ENCODE peak calls at places on chromosomes 2 and 18, in nine cellular contexts. One of them, this sample, is unnamed.

GRCh38 chr18:55001625-55002024 is 42.4 kb upstream of the CCDC68 start:
- DNase-seq in transverse colon: no peak
- DNase-seq in neuronal stem cell: no peak
- DNase-seq in colonic mucosa: no peak
- DNase-seq in naive thymus-derived CD4-positive, alpha-beta T cell: no peak
- DNase-seq in right atrium auricular region: no peak
- DNase-seq in CD8-positive, alpha-beta T cell: no peak
- DNase-seq in HepG2: no peak
- DNase-seq in Panc1: peak; percentile 22
- DNase-seq in this sample: no peak

GRCh38 chr18:56322403-56322802 is 316.0 kb downstream of the TXNL1 start:
- DNase-seq in colonic mucosa: no peak
- DNase-seq in CD8-positive, alpha-beta T cell: no peak
- DNase-seq in naive thymus-derived CD4-positive, alpha-beta T cell: no peak
- DNase-seq in Panc1: no peak
- DNase-seq in HepG2: no peak
- DNase-seq in transverse colon: no peak
- DNase-seq in right atrium auricular region: no peak
- DNase-seq in neuronal stem cell: peak; percentile 8
- DNase-seq in this sample: no peak

GRCh38 chr2:205435970-205436369 is 246.3 kb upstream of the NRP2 start:
- DNase-seq in transverse colon: no peak
- DNase-seq in neuronal stem cell: no peak
- DNase-seq in Panc1: no peak
- DNase-seq in CD8-positive, alpha-beta T cell: no peak
- DNase-seq in naive thymus-derived CD4-positive, alpha-beta T cell: no peak
- DNase-seq in HepG2: no peak
- DNase-seq in colonic mucosa: no peak
- DNase-seq in right atrium auricular region: no peak
- DNase-seq in this sample: no peak

GRCh38 chr2:42792087-42792582 is 248 bp downstream of the HAAO start:
- DNase-seq in naive thymus-derived CD4-positive, alpha-beta T cell: no peak
- DNase-seq in HepG2: no peak
- DNase-seq in neuronal stem cell: no peak
- DNase-seq in colonic mucosa: no peak
- DNase-seq in CD8-positive, alpha-beta T cell: no peak
- DNase-seq in transverse colon: no peak
- DNase-seq in right atrium auricular region: no peak
- DNase-seq in Panc1: no peak
- DNase-seq in this sample: no peak

GRCh38 chr2:223054193-223054781 is 2.3 kb downstream of the KCNE4 start:
- DNase-seq in neuronal stem cell: no peak
- DNase-seq in colonic mucosa: peak; percentile 31
- DNase-seq in CD8-positive, alpha-beta T cell: no peak
- DNase-seq in right atrium auricular region: peak; percentile 88
- DNase-seq in transverse colon: peak; percentile 23
- DNase-seq in Panc1: no peak
- DNase-seq in naive thymus-derived CD4-positive, alpha-beta T cell: no peak
- DNase-seq in HepG2: no peak
- DNase-seq in this sample: no peak

GRCh38 chr2:196801986-196802385 is 2.5 kb upstream of the GTF3C3 start:
- DNase-seq in naive thymus-derived CD4-positive, alpha-beta T cell: no peak
- DNase-seq in transverse colon: no peak
- DNase-seq in CD8-positive, alpha-beta T cell: no peak
- DNase-seq in right atrium auricular region: no peak
- DNase-seq in HepG2: no peak
- DNase-seq in neuronal stem cell: no peak
- DNase-seq in Panc1: no peak
- DNase-seq in colonic mucosa: no peak
- DNase-seq in this sample: no peak

GRCh38 chr2:20625491-20625919 is 25.4 kb downstream of the HS1BP3 start:
- DNase-seq in colonic mucosa: no peak
- DNase-seq in CD8-positive, alpha-beta T cell: no peak
- DNase-seq in neuronal stem cell: no peak
- DNase-seq in right atrium auricular region: no peak
- DNase-seq in transverse colon: no peak
- DNase-seq in HepG2: no peak
- DNase-seq in Panc1: no peak
- DNase-seq in naive thymus-derived CD4-positive, alpha-beta T cell: no peak
- DNase-seq in this sample: no peak

GRCh38 chr18:75779450-75779849 is 351.9 kb upstream of the SMIM21 start:
- DNase-seq in transverse colon: no peak
- DNase-seq in right atrium auricular region: no peak
- DNase-seq in HepG2: no peak
- DNase-seq in Panc1: no peak
- DNase-seq in colonic mucosa: no peak
- DNase-seq in CD8-positive, alpha-beta T cell: no peak
- DNase-seq in naive thymus-derived CD4-positive, alpha-beta T cell: no peak
- DNase-seq in neuronal stem cell: no peak
- DNase-seq in this sample: no peak

GRCh38 chr2:62398295-62398855 is 107.6 kb downstream of the TMEM17 start:
- DNase-seq in colonic mucosa: no peak
- DNase-seq in right atrium auricular region: no peak
- DNase-seq in Panc1: no peak
- DNase-seq in transverse colon: no peak
- DNase-seq in HepG2: no peak
- DNase-seq in neuronal stem cell: no peak
- DNase-seq in CD8-positive, alpha-beta T cell: no peak
- DNase-seq in naive thymus-derived CD4-positive, alpha-beta T cell: no peak
- DNase-seq in this sample: no peak

GRCh38 chr2:70697603-70698383 is 70.2 kb downstream of the ADD2 start:
- DNase-seq in Panc1: no peak
- DNase-seq in colonic mucosa: no peak
- DNase-seq in CD8-positive, alpha-beta T cell: no peak
- DNase-seq in right atrium auricular region: peak; percentile 50
- DNase-seq in HepG2: no peak
- DNase-seq in naive thymus-derived CD4-positive, alpha-beta T cell: peak; percentile 10
- DNase-seq in neuronal stem cell: no peak
- DNase-seq in transverse colon: no peak
- DNase-seq in this sample: no peak

GRCh38 chr2:185990861-185991525 is 252.4 kb downstream of the FSIP2 start:
- DNase-seq in naive thymus-derived CD4-positive, alpha-beta T cell: no peak
- DNase-seq in CD8-positive, alpha-beta T cell: no peak
- DNase-seq in neuronal stem cell: no peak
- DNase-seq in HepG2: peak; percentile 59
- DNase-seq in right atrium auricular region: no peak
- DNase-seq in colonic mucosa: no peak
- DNase-seq in transverse colon: no peak
- DNase-seq in Panc1: no peak
- DNase-seq in this sample: no peak

GRCh38 chr2:97834610-97835009 is 121.2 kb downstream of the ZAP70 start:
- DNase-seq in Panc1: no peak
- DNase-seq in colonic mucosa: no peak
- DNase-seq in transverse colon: no peak
- DNase-seq in neuronal stem cell: no peak
- DNase-seq in right atrium auricular region: no peak
- DNase-seq in HepG2: no peak
- DNase-seq in CD8-positive, alpha-beta T cell: no peak
- DNase-seq in naive thymus-derived CD4-positive, alpha-beta T cell: no peak
- DNase-seq in this sample: no peak

GRCh38 chr18:48541026-48541746 is 2.4 kb downstream of the CTIF start:
- DNase-seq in Panc1: no peak
- DNase-seq in HepG2: no peak
- DNase-seq in colonic mucosa: peak; percentile 81
- DNase-seq in CD8-positive, alpha-beta T cell: no peak
- DNase-seq in neuronal stem cell: peak; percentile 65
- DNase-seq in transverse colon: peak; percentile 75
- DNase-seq in naive thymus-derived CD4-positive, alpha-beta T cell: peak; percentile 39
- DNase-seq in right atrium auricular region: peak; percentile 79
- DNase-seq in this sample: peak; percentile 69

GRCh38 chr2:171531836-171532450 is 9.7 kb downstream of the CYBRD1 start:
- DNase-seq in right atrium auricular region: no peak
- DNase-seq in transverse colon: no peak
- DNase-seq in HepG2: no peak
- DNase-seq in CD8-positive, alpha-beta T cell: no peak
- DNase-seq in naive thymus-derived CD4-positive, alpha-beta T cell: no peak
- DNase-seq in Panc1: no peak
- DNase-seq in colonic mucosa: no peak
- DNase-seq in neuronal stem cell: no peak
- DNase-seq in this sample: no peak

GRCh38 chr18:47545613-47546012 is 294.2 kb upstream of the SKOR2 start:
- DNase-seq in transverse colon: no peak
- DNase-seq in HepG2: peak; percentile 14
- DNase-seq in Panc1: no peak
- DNase-seq in colonic mucosa: no peak
- DNase-seq in CD8-positive, alpha-beta T cell: no peak
- DNase-seq in neuronal stem cell: no peak
- DNase-seq in naive thymus-derived CD4-positive, alpha-beta T cell: no peak
- DNase-seq in right atrium auricular region: no peak
- DNase-seq in this sample: no peak

GRCh38 chr2:169815849-169816248 is 8.9 kb downstream of the METTL5 start:
- DNase-seq in right atrium auricular region: no peak
- DNase-seq in CD8-positive, alpha-beta T cell: no peak
- DNase-seq in naive thymus-derived CD4-positive, alpha-beta T cell: no peak
- DNase-seq in HepG2: peak; percentile 64
- DNase-seq in transverse colon: no peak
- DNase-seq in Panc1: no peak
- DNase-seq in neuronal stem cell: no peak
- DNase-seq in colonic mucosa: no peak
- DNase-seq in this sample: no peak
- H3K27ac ChIP-seq in right atrium auricular region: no peak overlapping the region
- H3K27ac ChIP-seq in CD8-positive, alpha-beta T cell: no peak overlapping the region
- H3K27ac ChIP-seq in naive thymus-derived CD4-positive, alpha-beta T cell: no peak overlapping the region
- H3K27ac ChIP-seq in HepG2: no peak overlapping the region
- H3K27ac ChIP-seq in transverse colon: no peak overlapping the region
- H3K27ac ChIP-seq in Panc1: no peak overlapping the region
- H3K27ac ChIP-seq in neuronal stem cell: no peak overlapping the region
- H3K27ac ChIP-seq in colonic mucosa: no peak overlapping the region
- H3K27ac ChIP-seq in this sample: no peak overlapping the region

DNA sequence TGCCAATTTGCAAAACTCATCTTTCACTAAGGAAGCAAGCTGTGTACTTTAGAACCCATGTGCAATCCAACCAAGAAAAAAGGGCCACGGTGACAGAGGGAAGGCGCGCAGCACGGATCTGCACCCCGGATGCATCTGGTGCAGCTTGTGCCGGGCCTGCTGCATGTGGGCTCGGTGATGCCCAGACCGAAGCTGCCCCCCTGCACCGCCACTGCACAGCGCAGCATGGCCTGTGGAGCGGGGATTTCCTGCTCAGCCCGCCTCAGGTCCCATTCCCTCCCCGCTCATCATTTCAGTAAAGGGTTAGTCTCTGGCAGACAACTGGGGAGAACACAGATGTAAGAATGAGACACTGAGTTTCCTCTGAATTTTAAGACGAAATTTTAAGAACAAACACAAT is 43.0 kb downstream of the MC2R start:
- DNase-seq in transverse colon: no peak
- DNase-seq in neuronal stem cell: no peak
- DNase-seq in Panc1: no peak
- DNase-seq in colonic mucosa: no peak
- DNase-seq in HepG2: no peak
- DNase-seq in CD8-positive, alpha-beta T cell: no peak
- DNase-seq in right atrium auricular region: no peak
- DNase-seq in naive thymus-derived CD4-positive, alpha-beta T cell: no peak
- DNase-seq in this sample: no peak
- H3K27me3 ChIP-seq in transverse colon: peaks cover 30% of the 10 kb centered on the region
- H3K27me3 ChIP-seq in neuronal stem cell: no peaks in the 10 kb centered on the region
- H3K27me3 ChIP-seq in Panc1: peaks cover 15% of the 10 kb centered on the region
- H3K27me3 ChIP-seq in colonic mucosa: peaks cover 5% of the 10 kb centered on the region
- H3K27me3 ChIP-seq in HepG2: peaks cover 2% of the 10 kb centered on the region
- H3K27me3 ChIP-seq in CD8-positive, alpha-beta T cell: no peaks in the 10 kb centered on the region
- H3K27me3 ChIP-seq in right atrium auricular region: no peaks in the 10 kb centered on the region
- H3K27me3 ChIP-seq in naive thymus-derived CD4-positive, alpha-beta T cell: peaks cover 4% of the 10 kb centered on the region
- H3K27me3 ChIP-seq in this sample: peaks cover 2% of the 10 kb centered on the region

GRCh38 chr2:201084863-201085262 is 13.1 kb downstream of the NDUFB3 start:
- DNase-seq in transverse colon: no peak
- DNase-seq in naive thymus-derived CD4-positive, alpha-beta T cell: no peak
- DNase-seq in neuronal stem cell: no peak
- DNase-seq in colonic mucosa: no peak
- DNase-seq in HepG2: no peak
- DNase-seq in CD8-positive, alpha-beta T cell: no peak
- DNase-seq in Panc1: no peak
- DNase-seq in right atrium auricular region: no peak
- DNase-seq in this sample: no peak
- H3K36me3 ChIP-seq in transverse colon: no peaks in the 10 kb centered on the region
- H3K36me3 ChIP-seq in naive thymus-derived CD4-positive, alpha-beta T cell: peaks cover 4% of the 10 kb centered on the region
- H3K36me3 ChIP-seq in neuronal stem cell: peaks cover 68% of the 10 kb centered on the region
- H3K36me3 ChIP-seq in colonic mucosa: peaks cover 6% of the 10 kb centered on the region
- H3K36me3 ChIP-seq in HepG2: peaks cover 47% of the 10 kb centered on the region
- H3K36me3 ChIP-seq in CD8-positive, alpha-beta T cell: no peaks in the 10 kb centered on the region
- H3K36me3 ChIP-seq in Panc1: peaks cover 3% of the 10 kb centered on the region
- H3K36me3 ChIP-seq in right atrium auricular region: peaks cover 72% of the 10 kb centered on the region
- H3K36me3 ChIP-seq in this sample: peaks cover 5% of the 10 kb centered on the region

DNA sequence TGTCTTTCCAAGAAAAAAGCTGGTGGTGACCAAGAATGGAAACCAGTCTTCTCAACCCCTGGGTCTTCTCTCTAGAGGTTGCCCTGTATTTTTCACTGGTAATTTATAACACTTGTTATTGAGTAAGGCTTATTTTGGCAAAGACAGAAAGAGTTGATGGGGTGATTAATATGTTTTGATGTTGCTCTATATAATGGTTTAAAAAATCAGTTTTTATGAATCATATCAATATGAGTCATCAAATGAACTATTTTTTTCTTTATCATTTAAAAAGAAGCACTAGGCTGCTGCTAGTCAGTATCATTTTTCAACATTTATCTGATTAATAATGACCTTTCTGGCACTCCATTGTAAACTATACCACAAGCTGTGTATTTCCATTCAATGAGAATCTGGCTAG is 1142.2 kb downstream of the LRP1B start:
- DNase-seq in Panc1: no peak
- DNase-seq in colonic mucosa: no peak
- DNase-seq in naive thymus-derived CD4-positive, alpha-beta T cell: no peak
- DNase-seq in right atrium auricular region: no peak
- DNase-seq in neuronal stem cell: no peak
- DNase-seq in CD8-positive, alpha-beta T cell: no peak
- DNase-seq in transverse colon: no peak
- DNase-seq in HepG2: no peak
- DNase-seq in this sample: no peak
- H3K27ac ChIP-seq in Panc1: no peak overlapping the region
- H3K27ac ChIP-seq in colonic mucosa: no peak overlapping the region
- H3K27ac ChIP-seq in naive thymus-derived CD4-positive, alpha-beta T cell: no peak overlapping the region
- H3K27ac ChIP-seq in right atrium auricular region: no peak overlapping the region
- H3K27ac ChIP-seq in neuronal stem cell: no peak overlapping the region
- H3K27ac ChIP-seq in CD8-positive, alpha-beta T cell: no peak overlapping the region
- H3K27ac ChIP-seq in transverse colon: no peak overlapping the region
- H3K27ac ChIP-seq in HepG2: no peak overlapping the region
- H3K27ac ChIP-seq in this sample: no peak overlapping the region

GRCh38 chr2:7473135-7473771 is 556.0 kb downstream of the RNF144A start:
- DNase-seq in CD8-positive, alpha-beta T cell: no peak
- DNase-seq in HepG2: no peak
- DNase-seq in right atrium auricular region: no peak
- DNase-seq in neuronal stem cell: no peak
- DNase-seq in naive thymus-derived CD4-positive, alpha-beta T cell: no peak
- DNase-seq in Panc1: no peak
- DNase-seq in colonic mucosa: no peak
- DNase-seq in transverse colon: no peak
- DNase-seq in this sample: no peak
- H3K27me3 ChIP-seq in CD8-positive, alpha-beta T cell: no peaks in the 10 kb centered on the region
- H3K27me3 ChIP-seq in HepG2: no peaks in the 10 kb centered on the region
- H3K27me3 ChIP-seq in right atrium auricular region: no peaks in the 10 kb centered on the region
- H3K27me3 ChIP-seq in neuronal stem cell: no peaks in the 10 kb centered on the region
- H3K27me3 ChIP-seq in naive thymus-derived CD4-positive, alpha-beta T cell: no peaks in the 10 kb centered on the region
- H3K27me3 ChIP-seq in Panc1: no peaks in the 10 kb centered on the region
- H3K27me3 ChIP-seq in colonic mucosa: no peaks in the 10 kb centered on the region
- H3K27me3 ChIP-seq in transverse colon: no peaks in the 10 kb centered on the region
- H3K27me3 ChIP-seq in this sample: no peaks in the 10 kb centered on the region

This sample was measured in small intestine.